ENCODE peak calls at places on chromosomes 13 and 19, in seven cellular contexts. Q is HCT116, M is A549, I is adrenal gland, B is HepG2, V is lower leg skin, H is uterus. O is an unnamed sample.

GRCh38 chr19:54252243-54252642 is 4.8 kb downstream of the LILRB5 start:
- DNase-seq in Q (no peak), M (no peak), I (no peak), B (no peak), V (no peak), H (no peak), O (no peak)

GRCh38 chr13:55563267-55563666 is 1577.5 kb upstream of the PRR20A start:
- DNase-seq in Q (no peak), M (no peak), I (no peak), B (no peak), V (no peak), H (no peak), O (no peak)

GRCh38 chr13:83941669-83942335 is 59.5 kb upstream of the SLITRK1 start:
- DNase-seq in Q (no peak), M (peak), I (no peak), B (peak), V (no peak), H (no peak), O (no peak)

GRCh38 chr13:99974296-99974938 is 2.9 kb upstream of the ZIC5 start:
- DNase-seq in Q (no peak), M (no peak), I (no peak), B (no peak), V (no peak), H (peak), O (no peak)

GRCh38 chr13:29935309-29935981 is 85.0 kb upstream of the UBL3 start:
- DNase-seq in Q (no peak), M (no peak), I (no peak), B (no peak), V (no peak), H (no peak), O (no peak)

GRCh38 chr19:45781282-45782161 is 768 bp downstream of the DMPK start:
- DNase-seq in Q (no peak), M (peak), I (peak), B (no peak), V (no peak), H (peak), O (no peak)

GRCh38 chr19:58002384-58003152 is at the start of gene ZNF606:
- DNase-seq in Q (no peak), M (peak), I (peak), B (peak), V (peak), H (peak), O (peak)

GRCh38 chr13:81017525-81018152 is 676.7 kb upstream of the SPRY2 start:
- DNase-seq in Q (peak), M (peak), I (no peak), B (peak), V (no peak), H (no peak), O (peak)

GRCh38 chr19:46411088-46412033 is 2.0 kb downstream of the CCDC8 start:
- DNase-seq in Q (no peak), M (no peak), I (no peak), B (no peak), V (no peak), H (no peak), O (no peak)

GRCh38 chr13:63184693-63185092 is 1769.0 kb upstream of the PCDH20 start:
- DNase-seq in Q (peak), M (peak), I (no peak), B (peak), V (no peak), H (no peak), O (no peak)

GRCh38 chr13:83883061-83883523 is 818 bp upstream of the SLITRK1 start:
- DNase-seq in Q (no peak), M (no peak), I (no peak), B (no peak), V (no peak), H (no peak), O (no peak)

GRCh38 chr13:29551214-29551613 is 44.3 kb downstream of the SLC7A1 start:
- DNase-seq in Q (no peak), M (no peak), I (no peak), B (no peak), V (no peak), H (no peak), O (no peak)

GRCh38 chr19:11383706-11384048 is 437 bp downstream of the EPOR start:
- DNase-seq in Q (no peak), M (no peak), I (no peak), B (no peak), V (no peak), H (no peak), O (no peak)

GRCh38 chr13:48296528-48296927 is 7.0 kb upstream of the RB1 start:
- DNase-seq in Q (no peak), M (no peak), I (no peak), B (no peak), V (no peak), H (no peak), O (no peak)

GRCh38 chr13:90696254-90696653 is 651.2 kb upstream of the MIR17HG start:
- DNase-seq in Q (no peak), M (peak), I (no peak), B (no peak), V (no peak), H (no peak), O (no peak)

GRCh38 chr19:18687740-18688465 is 4.4 kb downstream of the CRTC1 start:
- DNase-seq in Q (no peak), M (no peak), I (no peak), B (no peak), V (no peak), H (no peak), O (peak)

GRCh38 chr13:96178759-96179158 is 88.9 kb downstream of the HS6ST3 start:
- DNase-seq in Q (no peak), M (no peak), I (no peak), B (no peak), V (no peak), H (no peak), O (no peak)

GRCh38 chr13:25217023-25217909 is 45.2 kb upstream of the AMER2 start:
- DNase-seq in Q (no peak), M (peak), I (no peak), B (no peak), V (no peak), H (no peak), O (no peak)

GRCh38 chr13:97298816-97299215 is 76.7 kb downstream of the MBNL2 start:
- DNase-seq in Q (no peak), M (no peak), I (no peak), B (no peak), V (no peak), H (no peak), O (no peak)

GRCh38 chr13:23674795-23675640 is 104.8 kb downstream of the TNFRSF19 start:
- DNase-seq in Q (no peak), M (peak), I (no peak), B (peak), V (no peak), H (no peak), O (no peak)

GRCh38 chr19:17114414-17114831 is 38.8 kb downstream of the MYO9B start:
- DNase-seq in Q (no peak), M (no peak), I (no peak), B (no peak), V (no peak), H (no peak), O (no peak)

GRCh38 chr13:51066091-51066831 is 44.8 kb downstream of the C13orf42 start:
- DNase-seq in Q (no peak), M (no peak), I (peak), B (no peak), V (no peak), H (peak), O (no peak)

GRCh38 chr13:79831556-79831955 is 350.6 kb downstream of the NDFIP2 start:
- DNase-seq in Q (no peak), M (no peak), I (no peak), B (no peak), V (no peak), H (no peak), O (no peak)

GRCh38 chr19:1123381-1123780 is 19.6 kb downstream of the GPX4 start:
- DNase-seq in Q (no peak), M (no peak), I (no peak), B (no peak), V (no peak), H (no peak), O (no peak)
- TF ChIP-seq POLR2A in Q (no peak), M (no peak), I (no peak), B (no peak), V (no peak), H (no peak), O (no peak)

GRCh38 chr19:12965017-12965811 is 4.2 kb upstream of the DAND5 start:
- DNase-seq in Q (peak), M (peak), I (peak), B (peak), V (peak), H (peak), O (peak)
- TF ChIP-seq POLR2A in Q (peak), M (no peak), I (no peak), B (no peak), V (no peak), H (no peak), O (no peak)

GRCh38 chr13:77013853-77014542 is 13.0 kb downstream of the FBXL3 start:
- DNase-seq in Q (no peak), M (no peak), I (no peak), B (no peak), V (no peak), H (no peak), O (no peak)

GRCh38 chr13:77009011-77009410 is 17.1 kb downstream of the CLN5 start:
- DNase-seq in Q (no peak), M (no peak), I (no peak), B (no peak), V (no peak), H (no peak), O (no peak)
- TF ChIP-seq POLR2A in Q (no peak), M (no peak), I (no peak), B (no peak), V (no peak), H (no peak), O (no peak)

DNA sequence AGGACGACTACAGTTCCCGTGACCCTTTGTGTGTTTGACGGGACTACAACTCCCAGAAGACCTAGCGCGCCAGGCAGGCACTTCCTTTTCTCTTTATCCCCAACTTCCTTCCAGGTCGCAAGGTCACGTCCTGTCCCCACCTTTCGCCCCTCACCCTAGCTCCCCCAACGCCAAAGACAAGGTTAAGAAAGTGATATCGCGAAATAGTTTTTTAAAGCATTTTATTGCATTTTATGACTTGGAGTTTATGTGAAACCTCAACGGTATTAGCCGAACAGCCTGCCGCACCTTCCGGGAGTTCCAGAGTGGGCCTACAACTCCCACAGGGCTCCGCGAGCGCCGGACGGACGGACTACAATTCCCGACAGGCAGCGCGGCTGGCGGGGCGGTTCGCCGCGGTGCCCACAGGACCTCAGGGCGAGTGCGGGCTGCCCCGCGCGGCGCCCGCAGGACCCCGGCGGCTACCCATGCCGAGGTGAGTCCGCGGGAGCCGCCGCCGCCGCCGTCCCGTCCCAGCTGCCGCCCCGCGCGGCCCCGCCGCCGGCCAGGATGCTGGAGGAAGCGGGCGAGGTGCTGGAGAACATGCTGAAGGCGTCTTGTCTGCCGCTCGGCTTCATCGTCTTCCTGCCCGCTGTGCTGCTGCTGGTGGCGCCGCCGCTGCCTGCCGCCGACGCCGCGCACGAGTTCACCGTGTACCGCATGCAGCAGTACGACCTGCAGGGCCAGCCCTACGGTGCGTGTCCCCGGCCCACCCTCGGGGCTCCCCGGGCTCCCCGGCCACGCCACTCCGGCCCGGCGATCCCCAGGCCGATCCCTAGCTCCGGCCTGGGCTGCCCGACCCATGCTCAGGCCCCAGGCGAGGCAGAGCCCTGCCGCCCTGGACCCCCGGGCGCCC is at the start of gene NCLN:
- DNase-seq in Q (peak), M (peak), I (peak), B (peak), V (peak), H (peak), O (peak)
- TF ChIP-seq POLR2A in Q (no peak), M (peak), I (peak), B (peak), V (no peak), H (peak), O (peak)

DNA sequence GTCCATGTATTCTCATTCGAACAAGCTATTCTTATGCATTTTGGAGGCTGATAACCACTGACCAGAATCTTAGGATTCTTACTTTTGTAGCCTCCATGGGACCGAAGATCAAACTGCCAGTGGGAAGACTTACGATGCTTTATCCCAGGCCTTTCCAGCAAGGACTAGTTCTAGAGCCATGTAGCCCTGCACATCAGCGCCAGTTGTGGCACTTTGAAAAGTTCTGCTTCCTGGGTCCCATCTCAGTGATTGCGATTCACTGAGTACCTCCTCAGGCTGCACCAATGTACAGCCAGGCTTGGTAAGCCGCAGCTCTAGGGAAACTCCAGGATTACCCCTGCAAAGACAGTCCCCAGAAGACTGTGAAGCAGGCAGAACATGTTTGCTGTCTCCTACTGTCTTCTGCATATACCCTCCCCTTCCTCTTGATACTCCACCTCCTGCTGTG is 18.9 kb upstream of the ENOX1 start:
- DNase-seq in Q (no peak), M (peak), I (no peak), B (no peak), V (no peak), H (no peak), O (no peak)
- TF ChIP-seq POLR2A in Q (peak), M (no peak), I (no peak), B (no peak), V (no peak), H (no peak), O (no peak)

GRCh38 chr19:1027020-1027952 is 878 bp downstream of the CNN2 start:
- DNase-seq in Q (no peak), M (no peak), I (no peak), B (no peak), V (no peak), H (no peak), O (peak)

GRCh38 chr19:1026189-1027019 is at the start of gene CNN2:
- DNase-seq in Q (no peak), M (peak), I (peak), B (peak), V (peak), H (peak), O (peak)

GRCh38 chr19:1032264-1032867 is 6.0 kb downstream of the CNN2 start:
- DNase-seq in Q (no peak), M (no peak), I (no peak), B (no peak), V (no peak), H (no peak), O (no peak)

GRCh38 chr19:1027953-1028902 is 1.8 kb downstream of the CNN2 start:
- DNase-seq in Q (peak), M (peak), I (no peak), B (peak), V (no peak), H (peak), O (peak)
- TF ChIP-seq POLR2A in Q (no peak), M (peak), I (peak), B (peak), V (no peak), H (no peak), O (no peak)

GRCh38 chr13:110047511-110047910 is 259.4 kb downstream of the COL4A1 start:
- DNase-seq in Q (no peak), M (no peak), I (no peak), B (no peak), V (no peak), H (peak), O (no peak)
- TF ChIP-seq POLR2A in Q (no peak), M (no peak), I (no peak), B (no peak), V (no peak), H (no peak), O (no peak)

GRCh38 chr13:113490496-113491417 is at the start of gene DCUN1D2:
- DNase-seq in Q (peak), M (peak), I (peak), B (peak), V (peak), H (peak), O (peak)
- TF ChIP-seq POLR2A in Q (peak), M (peak), I (peak), B (no peak), V (peak), H (peak), O (peak)

GRCh38 chr19:49766007-49766937 is 529 bp upstream of the AP2A1 start:
- DNase-seq in Q (peak), M (peak), I (peak), B (peak), V (peak), H (peak), O (peak)
- TF ChIP-seq POLR2A in Q (peak), M (peak), I (peak), B (peak), V (no peak), H (peak), O (peak)